ENCODE peak calls at places on chromosomes 7 and 10, in four cellular contexts. V is stimulated activated CD8-positive, alpha-beta memory T cell treated with anti-CD3 and anti-CD28 coated beads, Interleukin-15, amount 100 ng/mL, for 48 hours; L is heart left ventricle; W is GM19239. Q is an unnamed sample.

GRCh38 chr10:78779339-78779955 is 289.3 kb upstream of the ZMIZ1 start:
- DNase-seq in V (no peak), L (no peak), W (no peak), Q (no peak)

GRCh38 chr7:27143950-27144798 is 693 bp upstream of the HOXA5 start:
- DNase-seq in V (no peak), L (no peak), W (no peak), Q (no peak)

GRCh38 chr10:96491303-96491702 is 22.4 kb downstream of the TLL2 start:
- DNase-seq in V (no peak), L (no peak), W (no peak), Q (no peak)

GRCh38 chr7:143279186-143280098 is 5.3 kb upstream of the TMEM139 start:
- DNase-seq in V (no peak), L (no peak), W (no peak), Q (no peak)

GRCh38 chr7:150324366-150324961 is 1.1 kb upstream of the ACTR3C start:
- DNase-seq in V (no peak), L (no peak), W (no peak), Q (no peak)

GRCh38 chr7:98997836-98998235 is 119.5 kb downstream of the TRRAP start:
- DNase-seq in V (no peak), L (peak), W (no peak), Q (no peak)

GRCh38 chr10:89645742-89646172 is 715 bp upstream of the PANK1 start:
- DNase-seq in V (no peak), L (peak), W (no peak), Q (no peak)

GRCh38 chr10:44309939-44310761 is 74.7 kb downstream of the CXCL12 start:
- DNase-seq in V (no peak), L (no peak), W (no peak), Q (no peak)

GRCh38 chr7:157248659-157249058 is 88.1 kb upstream of the DNAJB6 start:
- DNase-seq in V (no peak), L (no peak), W (no peak), Q (no peak)

GRCh38 chr7:83468251-83468739 is 180.6 kb downstream of the SEMA3E start:
- DNase-seq in V (no peak), L (peak), W (no peak), Q (no peak)

GRCh38 chr7:2451171-2452073 is 24.8 kb downstream of the GRIFIN start:
- DNase-seq in V (peak), L (peak), W (peak), Q (peak)

GRCh38 chr7:95776561-95777185 is 4.3 kb downstream of the DYNC1I1 start:
- DNase-seq in V (no peak), L (no peak), W (no peak), Q (no peak)

GRCh38 chr10:13739178-13739577 is 152.4 kb downstream of the PRPF18 start:
- DNase-seq in V (no peak), L (no peak), W (no peak), Q (no peak)

Q was measured in endothelial cell.